ENCODE peak calls at places on chromosomes 13 and 19, in four cellular contexts. D, T, I and B are unnamed samples. For H3K27me3 and H3K36me3, the result is how much of the 10 kb centered on the place peaks cover.

GRCh38 chr13:101747039-101747438 is 294.6 kb downstream of the ITGBL1 start:
- DNase-seq in D (no peak), T (no peak), I (no peak), B (no peak)

GRCh38 chr19:15107056-15108010 is at the start of gene SYDE1:
- DNase-seq in D (no peak), T (peak), I (no peak), B (peak)

GRCh38 chr13:53637971-53638547 is 609.4 kb downstream of the OLFM4 start:
- DNase-seq in D (no peak), T (no peak), I (no peak), B (no peak)

GRCh38 chr19:31350693-31351211 is 1.5 kb upstream of the TSHZ3 start:
- DNase-seq in D (no peak), T (peak), I (no peak), B (peak)

GRCh38 chr13:31485183-31485582 is 254.1 kb upstream of the RXFP2 start:
- DNase-seq in D (no peak), T (no peak), I (no peak), B (no peak)

GRCh38 chr19:13817018-13817614 is 21.9 kb downstream of the ZSWIM4 start:
- DNase-seq in D (no peak), T (no peak), I (no peak), B (peak)

GRCh38 chr13:73075546-73075945 is 16.7 kb downstream of the KLF5 start:
- DNase-seq in D (no peak), T (no peak), I (no peak), B (peak)

GRCh38 chr13:29474991-29475390 is 120.5 kb downstream of the SLC7A1 start:
- DNase-seq in D (peak), T (no peak), I (no peak), B (no peak)

GRCh38 chr13:113103646-113104045 is 1.9 kb upstream of the F7 start:
- DNase-seq in D (no peak), T (no peak), I (no peak), B (no peak)

GRCh38 chr13:38686635-38687245 is at the start of gene FREM2:
- DNase-seq in D (no peak), T (no peak), I (no peak), B (peak)

GRCh38 chr13:99977334-99977911 is 4.2 kb upstream of the ZIC2 start:
- DNase-seq in D (no peak), T (no peak), I (no peak), B (no peak)
- H3K27me3 ChIP-seq in D (half or more), T (half or more), I (half or more), B (under half)

GRCh38 chr19:2188708-2189385 is 25.1 kb downstream of the DOT1L start:
- DNase-seq in D (no peak), T (no peak), I (no peak), B (no peak)

GRCh38 chr19:2186071-2186846 is 22.5 kb downstream of the DOT1L start:
- DNase-seq in D (peak), T (peak), I (no peak), B (no peak)

GRCh38 chr19:2185734-2186070 is 22.0 kb downstream of the DOT1L start:
- DNase-seq in D (no peak), T (no peak), I (no peak), B (no peak)

GRCh38 chr19:2184422-2185012 is 20.8 kb downstream of the DOT1L start:
- DNase-seq in D (no peak), T (no peak), I (no peak), B (no peak)

DNA sequence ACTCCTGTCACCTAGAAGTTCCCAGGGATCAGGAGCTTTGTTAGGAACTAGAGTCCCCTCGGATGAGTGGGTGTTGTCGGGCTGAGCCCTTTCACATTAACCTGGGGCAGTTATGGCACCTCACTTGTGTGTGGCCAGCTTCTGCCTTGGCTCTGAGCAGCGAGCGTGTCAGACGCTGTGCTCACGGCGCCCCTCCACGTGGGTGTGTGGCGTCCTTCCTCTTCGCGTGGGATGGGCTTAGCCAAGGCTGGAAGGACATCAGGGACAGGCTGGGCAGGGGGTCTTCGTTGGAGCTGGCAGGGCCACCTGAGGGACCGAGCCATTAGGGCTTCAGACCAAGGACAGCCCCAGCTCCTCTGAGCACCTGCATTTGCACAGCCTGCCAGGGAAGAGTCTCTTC is 23.4 kb downstream of the DOT1L start:
- DNase-seq in D (no peak), T (no peak), I (no peak), B (no peak)
- H3K4me3 ChIP-seq in D (no peak), T (no peak), I (no peak), B (no peak)

GRCh38 chr19:19337120-19337519 is 16.5 kb downstream of the MAU2 start:
- DNase-seq in D (no peak), T (no peak), I (no peak), B (peak)
- H3K36me3 ChIP-seq in D (under half), T (half or more), I (under half), B (under half)

DNA sequence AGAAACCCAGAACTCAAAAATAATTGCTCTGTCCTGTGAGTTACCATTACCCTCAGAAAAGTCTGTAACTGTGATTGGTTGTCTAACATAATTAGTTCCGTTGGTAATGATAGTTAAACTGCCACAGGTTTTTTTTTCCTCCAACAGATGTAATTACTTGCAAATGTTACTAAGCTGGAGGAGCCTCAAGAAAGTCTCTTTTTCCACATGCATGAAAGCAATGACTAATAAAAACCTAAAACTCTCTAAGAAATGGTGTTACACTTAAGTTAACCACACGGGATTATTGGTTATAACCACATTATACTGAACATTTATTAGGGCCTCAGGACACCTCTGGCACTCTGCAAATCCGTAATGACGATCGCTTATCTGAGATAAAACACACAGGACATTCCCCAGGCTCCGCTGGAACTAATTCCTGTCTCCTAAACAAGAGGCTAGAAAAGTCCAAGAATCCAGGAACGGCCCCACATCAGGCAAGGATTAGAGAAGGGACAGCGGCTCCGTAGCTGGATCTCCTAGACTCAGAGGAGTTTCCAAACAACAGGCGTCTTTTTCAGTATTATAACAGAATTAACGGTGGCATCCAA is 753 bp downstream of the ZNF235 start:
- DNase-seq in D (peak), T (no peak), I (no peak), B (peak)
- H3K27me3 ChIP-seq in D (under half), T (under half), I (under half), B (under half)

GRCh38 chr13:25371608-25372274 is at the start of gene ATP8A2:
- DNase-seq in D (no peak), T (no peak), I (no peak), B (peak)
- H3K4me3 ChIP-seq in D (peak), T (peak), I (no peak), B (peak)

GRCh38 chr19:49773663-49774305 is 7.0 kb downstream of the AP2A1 start:
- DNase-seq in D (no peak), T (no peak), I (no peak), B (no peak)

GRCh38 chr19:49775742-49776370 is 9.1 kb downstream of the AP2A1 start:
- DNase-seq in D (no peak), T (no peak), I (no peak), B (no peak)

GRCh38 chr19:49772850-49773432 is 6.1 kb downstream of the AP2A1 start:
- DNase-seq in D (no peak), T (no peak), I (no peak), B (peak)

GRCh38 chr19:49774969-49775368 is 8.2 kb downstream of the AP2A1 start:
- DNase-seq in D (no peak), T (no peak), I (no peak), B (no peak)

GRCh38 chr19:49776371-49776764 is 9.6 kb downstream of the AP2A1 start:
- DNase-seq in D (no peak), T (no peak), I (no peak), B (no peak)
- H3K36me3 ChIP-seq in D (under half), T (under half), I (under half), B (under half)